ENCODE peak calls at places on chromosomes 1 and 21, in eight cellular contexts. H is brain microvascular endothelial cell, I is colonic mucosa, A is Karpas-422, J is endothelial cell of umbilical vein, X is mammary epithelial cell, F is substantia nigra, R is lower lobe of right lung. Y is an unnamed sample.

GRCh38 chr1:230049731-230050130 is 17.3 kb upstream of the GALNT2 start:
- DNase-seq in A (no peak), R (no peak), I (no peak), X (no peak), J (no peak), H (no peak), F (no peak), Y (no peak)

GRCh38 chr1:160046494-160047115 is 14.8 kb upstream of the PIGM start:
- DNase-seq in F (peak), A (peak), X (peak), J (peak), R (no peak), H (peak), I (peak), Y (no peak)

GRCh38 chr21:32425628-32426027 is 13.1 kb downstream of the EVA1C start:
- DNase-seq in H (no peak), I (no peak), A (no peak), X (no peak), R (no peak), J (no peak), F (no peak), Y (no peak)

GRCh38 chr1:53733447-53733931 is 5.5 kb downstream of the GLIS1 start:
- DNase-seq in H (no peak), R (no peak), J (no peak), X (no peak), A (no peak), I (no peak), F (no peak), Y (no peak)

GRCh38 chr1:88079036-88079435 is 605.0 kb upstream of the PKN2 start:
- DNase-seq in A (no peak), I (no peak), H (no peak), X (no peak), F (no peak), R (no peak), J (peak), Y (no peak)

GRCh38 chr1:201850053-201850397 is 21.1 kb downstream of the IPO9 start:
- DNase-seq in X (peak), I (no peak), J (peak), R (no peak), H (peak), A (no peak), F (no peak), Y (no peak)

GRCh38 chr1:68180441-68181164 is 51.7 kb downstream of the WLS start:
- DNase-seq in I (no peak), F (no peak), X (no peak), J (no peak), A (no peak), R (no peak), H (no peak), Y (no peak)

GRCh38 chr1:1808206-1808605 is 29.9 kb upstream of the NADK start:
- DNase-seq in H (no peak), F (no peak), X (no peak), R (no peak), I (no peak), A (no peak), J (no peak), Y (no peak)

GRCh38 chr21:29374481-29374880 is 75.8 kb downstream of the BACH1 start:
- DNase-seq in I (no peak), X (no peak), A (no peak), H (no peak), J (no peak), F (no peak), R (no peak), Y (no peak)

GRCh38 chr1:110645962-110646735 is 28.6 kb downstream of the KCNA3 start:
- DNase-seq in X (peak), F (no peak), H (no peak), J (no peak), I (no peak), R (no peak), A (no peak), Y (no peak)

GRCh38 chr1:75134939-75135828 is 996 bp downstream of the LHX8 start:
- DNase-seq in A (peak), X (no peak), F (no peak), J (peak), H (no peak), I (no peak), R (no peak), Y (no peak)

GRCh38 chr1:28580706-28581530 is 11.1 kb upstream of the RAB42 start:
- DNase-seq in X (peak), F (peak), A (peak), H (no peak), I (peak), J (peak), R (peak), Y (no peak)

GRCh38 chr1:99647460-99647859 is 1.5 kb downstream of the PALMD start:
- DNase-seq in A (no peak), J (peak), F (no peak), H (no peak), I (no peak), R (no peak), X (no peak), Y (no peak)

GRCh38 chr1:161069201-161069685 is 448 bp downstream of the ARHGAP30 start:
- DNase-seq in J (no peak), H (no peak), F (no peak), R (no peak), X (no peak), I (no peak), A (peak), Y (no peak)

GRCh38 chr1:20095564-20096434 is 23.5 kb downstream of the PLA2G2D start:
- DNase-seq in I (no peak), A (no peak), J (no peak), F (no peak), R (no peak), H (no peak), X (no peak), Y (no peak)

GRCh38 chr1:55213029-55213884 is 1.9 kb downstream of the USP24 start:
- DNase-seq in R (no peak), A (peak), H (no peak), I (no peak), J (no peak), F (no peak), X (no peak), Y (no peak)

GRCh38 chr1:55210990-55211389 is 4.2 kb downstream of the USP24 start:
- DNase-seq in R (no peak), J (peak), X (no peak), A (no peak), F (no peak), I (no peak), H (no peak), Y (no peak)

GRCh38 chr1:55211909-55212308 is 3.3 kb downstream of the USP24 start:
- DNase-seq in A (peak), J (no peak), R (no peak), X (no peak), I (no peak), H (no peak), F (no peak), Y (no peak)

GRCh38 chr1:55212349-55213028 is 2.7 kb downstream of the USP24 start:
- DNase-seq in R (no peak), A (peak), F (no peak), I (peak), H (no peak), X (no peak), J (no peak), Y (no peak)

GRCh38 chr1:55211456-55211855 is 3.7 kb downstream of the USP24 start:
- DNase-seq in A (peak), H (no peak), F (no peak), J (no peak), I (no peak), X (no peak), R (no peak), Y (no peak)
- H3K27ac ChIP-seq in A (peak), H (no peak), F (peak), J (no peak), I (no peak), X (no peak), R (no peak), Y (peak)

GRCh38 chr1:181969902-181970301 is 91.6 kb downstream of the ZNF648 start:
- DNase-seq in X (no peak), A (no peak), J (no peak), F (no peak), I (no peak), H (no peak), R (no peak), Y (no peak)
- H3K27ac ChIP-seq in X (no peak), A (no peak), J (no peak), F (no peak), I (no peak), H (no peak), R (no peak), Y (no peak)

GRCh38 chr21:26405735-26406361 is 167.2 kb downstream of the CYYR1 start:
- DNase-seq in I (no peak), J (peak), A (peak), F (peak), R (no peak), X (peak), H (peak), Y (no peak)
- H3K27ac ChIP-seq in I (no peak), J (no peak), A (no peak), F (no peak), R (no peak), X (peak), H (peak), Y (no peak)

GRCh38 chr1:76351655-76352054 is 277.1 kb downstream of the ST6GALNAC3 start:
- DNase-seq in I (no peak), J (no peak), X (no peak), A (no peak), F (no peak), R (no peak), H (no peak), Y (no peak)

GRCh38 chr1:76354236-76354635 is 279.7 kb downstream of the ST6GALNAC3 start:
- DNase-seq in I (no peak), R (no peak), A (no peak), X (no peak), H (no peak), J (no peak), F (no peak), Y (no peak)

DNA sequence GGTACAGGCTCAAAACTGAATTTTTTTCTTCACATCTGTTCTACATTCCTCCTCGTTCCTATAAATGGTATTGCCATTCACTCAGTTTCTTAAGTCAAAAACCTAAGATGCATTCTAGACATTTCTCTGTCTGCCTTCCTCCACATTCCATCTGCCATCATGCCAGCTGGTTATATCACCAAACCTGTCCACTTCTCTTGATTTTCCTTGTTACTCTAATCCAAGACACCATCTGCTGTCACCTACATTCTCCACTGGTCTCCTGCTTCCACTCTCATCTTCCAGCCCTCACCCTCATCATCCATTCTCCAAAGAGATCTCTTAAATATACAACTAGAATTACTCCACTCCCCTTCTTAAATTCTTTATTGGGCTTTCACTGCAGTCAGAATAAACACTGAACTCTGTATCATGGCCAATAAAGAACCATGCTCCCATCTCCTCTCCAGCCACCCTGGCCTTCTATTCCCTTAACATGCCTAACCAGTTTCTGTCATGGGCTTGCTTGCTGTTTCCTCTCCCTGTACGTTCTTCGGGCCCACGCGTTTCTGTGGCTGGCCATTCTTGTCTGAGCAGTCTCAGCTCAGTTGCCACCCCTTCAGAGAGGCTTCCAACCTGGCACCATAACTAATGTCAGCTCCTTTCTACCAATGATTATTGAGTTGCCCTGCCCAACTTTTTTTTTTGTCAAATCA is 278.3 kb downstream of the ST6GALNAC3 start:
- DNase-seq in J (no peak), R (no peak), F (no peak), H (no peak), X (no peak), A (no peak), I (no peak), Y (no peak)
- H3K27ac ChIP-seq in J (no peak), R (no peak), F (no peak), H (no peak), X (no peak), A (no peak), I (no peak), Y (no peak)

GRCh38 chr21:44923481-44924084 is 2.9 kb upstream of the ITGB2 start:
- DNase-seq in J (no peak), H (no peak), I (no peak), X (no peak), F (no peak), R (no peak), A (no peak), Y (no peak)
- H3K27ac ChIP-seq in J (no peak), H (no peak), I (no peak), X (no peak), F (no peak), R (no peak), A (peak), Y (no peak)

Y was measured in esophagus muscularis mucosa.